ENCODE peak calls at places on chromosomes 7 and 10, in four cellular contexts. W, V, J and K are unnamed samples. For H3K4me1, the result is how much of the 10 kb centered on the place peaks cover.

GRCh38 chr7:64999165-65000004 is 7.1 kb downstream of the ERV3-1 start:
- DNase-seq in W (no peak), V (no peak), J (peak), K (no peak)

GRCh38 chr10:100334762-100335161 is 4.7 kb upstream of the PKD2L1 start:
- DNase-seq in W (no peak), V (no peak), J (no peak), K (no peak)

GRCh38 chr7:50739744-50740455 is 42.8 kb downstream of the GRB10 start:
- DNase-seq in W (no peak), V (no peak), J (peak), K (peak)

GRCh38 chr10:79096514-79096913 is 27.7 kb downstream of the ZMIZ1 start:
- DNase-seq in W (no peak), V (no peak), J (no peak), K (no peak)

GRCh38 chr10:23081891-23082290 is 13.5 kb upstream of the MSRB2 start:
- DNase-seq in W (no peak), V (no peak), J (peak), K (peak)

GRCh38 chr10:4431114-4431862 is 394.7 kb upstream of the AKR1E2 start:
- DNase-seq in W (no peak), V (no peak), J (no peak), K (no peak)

GRCh38 chr10:122267849-122268737 is 3.0 kb upstream of the BTBD16 start:
- DNase-seq in W (no peak), V (peak), J (peak), K (peak)

GRCh38 chr7:37311282-37311868 is 137.3 kb downstream of the ELMO1 start:
- DNase-seq in W (no peak), V (no peak), J (peak), K (peak)

GRCh38 chr10:10826125-10826524 is 191.5 kb upstream of the CELF2 start:
- DNase-seq in W (no peak), V (no peak), J (peak), K (peak)

GRCh38 chr7:50826371-50827172 is 43.9 kb upstream of the GRB10 start:
- DNase-seq in W (no peak), V (peak), J (peak), K (peak)

GRCh38 chr10:132912685-132913558 is 29.4 kb downstream of the CFAP46 start:
- DNase-seq in W (no peak), V (no peak), J (no peak), K (no peak)

GRCh38 chr7:34096135-34096775 is 190.9 kb downstream of the BMPER start:
- DNase-seq in W (no peak), V (peak), J (no peak), K (peak)

GRCh38 chr7:122988333-122988732 is 7.2 kb downstream of the TAS2R16 start:
- DNase-seq in W (no peak), V (no peak), J (no peak), K (no peak)

GRCh38 chr7:149477494-149478443 is 16.9 kb upstream of the ZNF777 start:
- DNase-seq in W (no peak), V (no peak), J (no peak), K (no peak)

GRCh38 chr7:79084423-79084822 is 369.0 kb downstream of the MAGI2 start:
- DNase-seq in W (no peak), V (no peak), J (no peak), K (no peak)

GRCh38 chr10:6640433-6641040 is 60.5 kb upstream of the PRKCQ start:
- DNase-seq in W (no peak), V (no peak), J (no peak), K (no peak)

GRCh38 chr7:138095972-138096935 is 20.0 kb downstream of the AKR1D1 start:
- DNase-seq in W (no peak), V (peak), J (no peak), K (no peak)

GRCh38 chr7:55086413-55087201 is 67.8 kb downstream of the EGFR start:
- DNase-seq in W (no peak), V (no peak), J (peak), K (peak)

GRCh38 chr7:44964384-44964830 is 14.4 kb downstream of the MYO1G start:
- DNase-seq in W (no peak), V (no peak), J (peak), K (peak)

GRCh38 chr10:90787906-90788491 is 69.8 kb downstream of the HTR7 start:
- DNase-seq in W (no peak), V (peak), J (peak), K (peak)

GRCh38 chr10:104393387-104393786 is 39.8 kb downstream of the CFAP58 start:
- DNase-seq in W (no peak), V (no peak), J (no peak), K (no peak)

GRCh38 chr7:159151231-159151630 is 6.6 kb upstream of the VIPR2 start:
- DNase-seq in W (no peak), V (no peak), J (no peak), K (no peak)

GRCh38 chr7:42671627-42672026 is 240.2 kb downstream of the C7orf25 start:
- DNase-seq in W (no peak), V (no peak), J (no peak), K (peak)

GRCh38 chr7:43077732-43078391 is 34.6 kb upstream of the HECW1 start:
- DNase-seq in W (no peak), V (no peak), J (no peak), K (peak)

GRCh38 chr7:151786241-151786640 is 90.7 kb downstream of the PRKAG2 start:
- DNase-seq in W (no peak), V (no peak), J (no peak), K (no peak)

GRCh38 chr7:93693796-93694195 is 119.3 kb upstream of the CALCR start:
- DNase-seq in W (no peak), V (no peak), J (no peak), K (no peak)

DNA sequence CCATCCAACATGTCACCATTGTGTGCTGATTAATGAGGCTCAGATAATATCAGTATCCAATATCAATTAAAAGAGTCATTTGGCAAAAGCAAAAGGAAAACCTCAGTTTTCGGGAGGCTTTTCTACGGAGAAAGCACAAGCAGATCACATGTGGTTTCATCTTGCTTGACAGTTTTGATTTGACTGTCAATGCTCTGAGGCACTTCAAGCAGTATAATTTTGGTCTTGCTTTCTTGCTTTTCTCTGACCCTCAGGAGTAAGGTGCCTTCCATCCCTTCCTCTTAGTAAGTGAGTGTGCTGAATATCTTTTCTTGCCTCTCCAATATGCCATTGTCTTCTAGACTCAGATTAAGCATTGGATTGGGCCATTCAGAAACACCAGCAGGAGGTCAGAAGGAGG is 115.5 kb upstream of the CALCR start:
- DNase-seq in W (no peak), V (no peak), J (no peak), K (no peak)
- H3K4me1 ChIP-seq in W (under half), V (under half), J (under half), K (under half)

DNA sequence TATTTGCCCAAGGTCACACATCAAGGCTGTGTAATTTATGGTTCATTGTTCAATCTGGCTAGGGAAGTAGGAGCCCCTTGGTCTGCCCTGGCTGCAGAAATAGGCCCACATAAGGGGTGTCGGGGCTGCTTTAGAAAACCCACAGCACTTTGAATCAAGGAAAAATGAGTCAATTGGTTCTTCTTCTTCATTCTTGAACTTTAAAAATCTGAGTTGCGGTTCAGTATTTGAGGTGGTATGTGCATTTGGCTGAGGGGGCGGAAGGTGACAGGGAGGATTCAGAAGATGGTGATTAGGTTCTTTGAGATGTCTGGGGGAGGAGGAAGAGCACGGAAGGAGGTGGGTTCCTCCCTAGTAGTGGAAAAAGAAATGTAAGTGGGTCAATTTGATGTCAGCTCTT is 253.8 kb downstream of the PTEN start:
- DNase-seq in W (no peak), V (no peak), J (no peak), K (peak)
- H3K27ac ChIP-seq in W (no peak), V (no peak), J (no peak), K (peak)

GRCh38 chr10:131676448-131676847 is 224.4 kb upstream of the PPP2R2D start:
- DNase-seq in W (no peak), V (no peak), J (no peak), K (no peak)

GRCh38 chr10:131674130-131674529 is 226.7 kb upstream of the PPP2R2D start:
- DNase-seq in W (no peak), V (no peak), J (no peak), K (no peak)

GRCh38 chr10:131676046-131676445 is 224.8 kb upstream of the PPP2R2D start:
- DNase-seq in W (no peak), V (no peak), J (no peak), K (no peak)

GRCh38 chr10:131673396-131673795 is 227.4 kb upstream of the PPP2R2D start:
- DNase-seq in W (no peak), V (no peak), J (no peak), K (no peak)

DNA sequence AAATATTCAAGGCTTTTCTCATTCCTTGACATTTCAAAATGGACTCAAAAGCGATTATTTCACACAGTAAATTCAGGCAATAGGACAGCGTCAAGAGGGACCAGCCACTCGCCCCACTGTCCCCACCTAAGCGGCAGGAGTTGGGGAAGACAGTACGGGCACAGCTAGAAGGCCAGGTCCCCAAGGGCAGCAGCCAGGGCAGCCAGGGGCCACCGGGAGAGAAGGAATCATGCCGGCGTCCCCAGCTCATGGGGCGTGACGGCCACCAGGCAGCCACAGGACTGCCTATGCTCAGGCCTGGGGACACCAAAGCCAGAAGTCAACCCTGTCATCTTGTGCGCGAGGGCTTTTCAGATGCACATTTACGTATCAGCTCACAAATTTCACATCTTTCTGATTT is 225.7 kb upstream of the PPP2R2D start:
- DNase-seq in W (no peak), V (no peak), J (no peak), K (no peak)
- H3K4me1 ChIP-seq in W (under half), V (under half), J (under half), K (under half)

DNA sequence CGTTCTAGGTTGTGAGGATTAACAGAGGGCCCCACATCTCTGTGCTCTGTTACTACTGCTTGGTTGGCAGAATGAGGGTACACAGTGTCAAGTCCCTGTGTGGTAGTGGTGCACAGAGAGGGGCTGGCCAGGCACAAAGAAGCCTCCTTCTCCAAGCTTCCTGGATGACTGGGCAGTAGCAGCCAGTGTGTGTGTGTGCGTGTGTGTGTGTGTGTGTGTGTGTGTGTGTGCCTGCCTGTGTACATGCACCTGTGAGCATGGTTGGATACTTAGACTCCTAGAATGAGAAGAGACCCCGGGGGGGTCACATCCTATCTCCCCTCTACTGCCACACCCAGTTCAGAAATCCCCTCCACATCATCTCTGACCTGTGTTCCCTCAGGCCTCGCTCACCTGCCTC is 146.7 kb upstream of the UNC5B start:
- DNase-seq in W (no peak), V (no peak), J (no peak), K (no peak)
- H3K27ac ChIP-seq in W (no peak), V (no peak), J (no peak), K (no peak)

GRCh38 chr10:125848857-125849256 is 25.5 kb downstream of the BCCIP start:
- DNase-seq in W (no peak), V (no peak), J (no peak), K (no peak)
- H3K4me1 ChIP-seq in W (under half), V (under half), J (under half), K (under half)